ENCODE peak calls at places on chromosome 17, in four cellular contexts. R, V, E and S are unnamed samples.

GRCh38 chr17:13281626-13282025 is 263.8 kb upstream of the ELAC2 start:
- DNase-seq in R (no peak), V (no peak), E (no peak), S (no peak)

GRCh38 chr17:28646039-28646754 is 1.2 kb upstream of the BLTP2 start:
- DNase-seq in R (no peak), V (no peak), E (no peak), S (no peak)

GRCh38 chr17:80195671-80196529 is 24.2 kb downstream of the SGSH start:
- DNase-seq in R (peak), V (peak), E (peak), S (no peak)

GRCh38 chr17:9356488-9356911 is 219.1 kb downstream of the STX8 start:
- DNase-seq in R (no peak), V (no peak), E (no peak), S (no peak)

GRCh38 chr17:353213-353837 is 718 bp upstream of the RPH3AL start:
- DNase-seq in R (no peak), V (no peak), E (no peak), S (no peak)

GRCh38 chr17:48567646-48568354 is 10.3 kb downstream of the HOXB4 start:
- DNase-seq in R (no peak), V (no peak), E (no peak), S (no peak)

GRCh38 chr17:44187131-44187899 is 543 bp downstream of the TMUB2 start:
- DNase-seq in R (peak), V (no peak), E (peak), S (no peak)

GRCh38 chr17:5283531-5284315 is 1.6 kb downstream of the RABEP1 start:
- DNase-seq in R (no peak), V (no peak), E (no peak), S (no peak)

GRCh38 chr17:62206550-62206949 is 141.5 kb upstream of the MED13 start:
- DNase-seq in R (no peak), V (no peak), E (peak), S (no peak)

GRCh38 chr17:34663714-34664113 is 84.3 kb downstream of the TMEM132E start:
- DNase-seq in R (no peak), V (no peak), E (no peak), S (no peak)

GRCh38 chr17:63775420-63775819 is 1.4 kb downstream of the DDX42 start:
- DNase-seq in R (no peak), V (no peak), E (peak), S (no peak)
- TF ChIP-seq TEAD4 in R (no peak), V (no peak), E (no peak), S (no peak)

GRCh38 chr17:82863941-82864720 is 24.3 kb upstream of the ZNF750 start:
- DNase-seq in R (peak), V (no peak), E (peak), S (no peak)
- TF ChIP-seq TEAD4 in R (no peak), V (no peak), E (no peak), S (no peak)

DNA sequence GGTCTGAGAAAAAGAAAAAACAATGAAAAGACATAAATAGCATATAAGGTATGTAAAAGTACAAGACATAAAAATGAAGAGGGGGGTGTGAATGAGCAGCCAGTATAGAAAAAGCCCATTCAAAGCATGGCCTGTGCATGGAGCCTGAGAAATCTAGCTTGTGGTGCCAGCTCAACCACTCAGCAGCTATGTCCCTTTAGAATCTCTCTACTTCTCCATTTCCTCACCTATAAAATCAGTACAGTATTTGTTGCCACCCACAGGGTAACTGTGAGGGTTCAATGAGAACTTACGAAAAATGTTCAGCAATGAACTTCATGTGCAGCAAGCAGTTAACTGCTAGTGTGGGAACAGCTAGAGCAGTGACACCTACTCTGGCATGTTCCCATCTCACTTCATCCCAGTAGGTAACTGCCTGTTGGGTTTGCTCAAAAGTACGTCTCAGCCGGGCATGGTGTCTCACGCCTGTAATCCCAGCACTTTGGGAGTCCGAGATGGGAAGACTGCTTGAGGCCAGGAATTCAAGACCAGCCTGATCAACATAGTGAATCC is 15.3 kb downstream of the CYTH1 start:
- DNase-seq in R (no peak), V (no peak), E (no peak), S (no peak)
- TF ChIP-seq TEAD4 in R (no peak), V (no peak), E (no peak), S (no peak)

DNA sequence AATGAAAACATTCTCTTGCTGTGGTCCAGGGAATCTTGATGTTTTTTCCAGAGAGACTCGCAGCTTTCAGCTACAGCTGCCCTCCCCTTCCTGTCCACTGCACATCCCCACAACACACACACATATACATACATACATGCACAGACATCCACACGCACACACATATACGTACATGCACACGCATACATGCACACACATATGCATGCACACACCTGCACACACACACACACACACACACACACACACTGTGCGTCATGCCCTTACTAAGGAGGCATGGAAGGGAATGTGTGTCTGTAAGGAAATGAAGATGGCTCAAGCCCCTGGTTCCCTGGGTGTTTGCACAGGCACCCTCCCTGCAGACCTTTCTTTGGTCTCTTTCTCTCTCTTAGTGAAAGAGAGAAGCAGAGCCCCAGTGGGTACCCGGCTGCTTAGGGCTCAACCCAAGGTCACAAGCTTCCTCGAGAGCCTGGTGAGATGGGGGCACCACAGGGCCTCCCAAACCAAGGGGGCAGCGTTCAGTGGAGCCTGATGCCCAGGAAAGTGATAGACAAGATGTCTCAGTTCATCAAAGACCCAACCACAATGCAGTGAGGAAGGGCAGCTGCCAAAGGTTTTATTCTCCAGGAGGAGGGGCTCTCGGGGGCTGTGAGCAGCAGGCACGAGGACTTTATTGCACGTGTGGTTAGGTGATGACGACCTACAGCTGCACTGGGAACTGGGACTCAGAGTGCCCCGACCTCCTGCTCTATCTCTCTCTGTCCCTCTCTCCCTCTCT is 33.2 kb downstream of the TNFRSF13B start:
- DNase-seq in R (no peak), V (peak), E (no peak), S (no peak)
- TF ChIP-seq TEAD4 in R (no peak), V (no peak), E (no peak), S (no peak)